ENCODE peak calls at places on chromosome 22, in ten cellular contexts. One of them, this sample, is unnamed.

GRCh38 chr22:20550851-20551744 is 43.7 kb downstream of the MED15 start:
- DNase-seq in substantia nigra: no peak
- DNase-seq in fibroblast of the conjunctiva: no peak
- DNase-seq in NCI-H1694: no peak
- DNase-seq in T1000: no peak
- DNase-seq in A549: no peak
- DNase-seq in stimulated activated CD8-positive, alpha-beta memory T cell treated with anti-CD3 and anti-CD28 coated beads, Interleukin-4, amount 100 ng/mL, for 1 hour: no peak
- DNase-seq in skeletal muscle cell: no peak
- DNase-seq in IMR-90: peak; percentile 78
- DNase-seq in HFF-Myc: no peak
- DNase-seq in this sample: peak; percentile 58

GRCh38 chr22:20951932-20952380 is 15.1 kb upstream of the AIFM3 start:
- DNase-seq in stimulated activated CD8-positive, alpha-beta memory T cell treated with anti-CD3 and anti-CD28 coated beads, Interleukin-4, amount 100 ng/mL, for 1 hour: no peak
- DNase-seq in T1000: no peak
- DNase-seq in substantia nigra: no peak
- DNase-seq in NCI-H1694: no peak
- DNase-seq in fibroblast of the conjunctiva: no peak
- DNase-seq in A549: no peak
- DNase-seq in HFF-Myc: no peak
- DNase-seq in IMR-90: no peak
- DNase-seq in skeletal muscle cell: no peak
- DNase-seq in this sample: no peak

GRCh38 chr22:30943368-30943767 is 25.2 kb downstream of the MORC2 start:
- DNase-seq in IMR-90: no peak
- DNase-seq in A549: no peak
- DNase-seq in HFF-Myc: no peak
- DNase-seq in T1000: no peak
- DNase-seq in NCI-H1694: no peak
- DNase-seq in skeletal muscle cell: no peak
- DNase-seq in substantia nigra: no peak
- DNase-seq in fibroblast of the conjunctiva: no peak
- DNase-seq in stimulated activated CD8-positive, alpha-beta memory T cell treated with anti-CD3 and anti-CD28 coated beads, Interleukin-4, amount 100 ng/mL, for 1 hour: peak; percentile 22
- DNase-seq in this sample: no peak

GRCh38 chr22:49155809-49156580 is 671.7 kb downstream of the BRD1 start:
- DNase-seq in substantia nigra: no peak
- DNase-seq in NCI-H1694: no peak
- DNase-seq in IMR-90: no peak
- DNase-seq in stimulated activated CD8-positive, alpha-beta memory T cell treated with anti-CD3 and anti-CD28 coated beads, Interleukin-4, amount 100 ng/mL, for 1 hour: no peak
- DNase-seq in T1000: no peak
- DNase-seq in HFF-Myc: no peak
- DNase-seq in A549: no peak
- DNase-seq in skeletal muscle cell: no peak
- DNase-seq in fibroblast of the conjunctiva: no peak
- DNase-seq in this sample: no peak

GRCh38 chr22:48703265-48703941 is 1124.3 kb downstream of the BRD1 start:
- DNase-seq in substantia nigra: no peak
- DNase-seq in fibroblast of the conjunctiva: no peak
- DNase-seq in T1000: no peak
- DNase-seq in HFF-Myc: no peak
- DNase-seq in stimulated activated CD8-positive, alpha-beta memory T cell treated with anti-CD3 and anti-CD28 coated beads, Interleukin-4, amount 100 ng/mL, for 1 hour: no peak
- DNase-seq in A549: no peak
- DNase-seq in skeletal muscle cell: no peak
- DNase-seq in IMR-90: no peak
- DNase-seq in NCI-H1694: no peak
- DNase-seq in this sample: no peak

GRCh38 chr22:37488337-37489135 is 2.4 kb upstream of the MFNG start:
- DNase-seq in A549: no peak
- DNase-seq in IMR-90: no peak
- DNase-seq in HFF-Myc: no peak
- DNase-seq in skeletal muscle cell: no peak
- DNase-seq in T1000: no peak
- DNase-seq in stimulated activated CD8-positive, alpha-beta memory T cell treated with anti-CD3 and anti-CD28 coated beads, Interleukin-4, amount 100 ng/mL, for 1 hour: no peak
- DNase-seq in NCI-H1694: no peak
- DNase-seq in fibroblast of the conjunctiva: no peak
- DNase-seq in substantia nigra: no peak
- DNase-seq in this sample: no peak

GRCh38 chr22:44668886-44669724 is 32.9 kb upstream of the PRR5 start:
- DNase-seq in NCI-H1694: no peak
- DNase-seq in stimulated activated CD8-positive, alpha-beta memory T cell treated with anti-CD3 and anti-CD28 coated beads, Interleukin-4, amount 100 ng/mL, for 1 hour: no peak
- DNase-seq in skeletal muscle cell: no peak
- DNase-seq in fibroblast of the conjunctiva: no peak
- DNase-seq in substantia nigra: no peak
- DNase-seq in T1000: no peak
- DNase-seq in A549: no peak
- DNase-seq in HFF-Myc: no peak
- DNase-seq in IMR-90: no peak
- DNase-seq in this sample: no peak

GRCh38 chr22:47539374-47539773 is 776.9 kb downstream of the TBC1D22A start:
- DNase-seq in skeletal muscle cell: no peak
- DNase-seq in A549: no peak
- DNase-seq in stimulated activated CD8-positive, alpha-beta memory T cell treated with anti-CD3 and anti-CD28 coated beads, Interleukin-4, amount 100 ng/mL, for 1 hour: no peak
- DNase-seq in T1000: no peak
- DNase-seq in fibroblast of the conjunctiva: no peak
- DNase-seq in NCI-H1694: no peak
- DNase-seq in substantia nigra: no peak
- DNase-seq in HFF-Myc: no peak
- DNase-seq in IMR-90: no peak
- DNase-seq in this sample: no peak

GRCh38 chr22:37968452-37969251 is 15.2 kb downstream of the POLR2F start:
- DNase-seq in T1000: no peak
- DNase-seq in HFF-Myc: no peak
- DNase-seq in stimulated activated CD8-positive, alpha-beta memory T cell treated with anti-CD3 and anti-CD28 coated beads, Interleukin-4, amount 100 ng/mL, for 1 hour: no peak
- DNase-seq in substantia nigra: no peak
- DNase-seq in IMR-90: no peak
- DNase-seq in NCI-H1694: no peak
- DNase-seq in skeletal muscle cell: no peak
- DNase-seq in A549: no peak
- DNase-seq in fibroblast of the conjunctiva: no peak
- DNase-seq in this sample: peak; percentile 93

GRCh38 chr22:45881524-45881875 is 95.5 kb downstream of the WNT7B start:
- DNase-seq in IMR-90: no peak
- DNase-seq in fibroblast of the conjunctiva: no peak
- DNase-seq in A549: no peak
- DNase-seq in stimulated activated CD8-positive, alpha-beta memory T cell treated with anti-CD3 and anti-CD28 coated beads, Interleukin-4, amount 100 ng/mL, for 1 hour: no peak
- DNase-seq in NCI-H1694: no peak
- DNase-seq in skeletal muscle cell: no peak
- DNase-seq in T1000: no peak
- DNase-seq in substantia nigra: no peak
- DNase-seq in HFF-Myc: no peak
- DNase-seq in this sample: no peak

GRCh38 chr22:47176573-47177333 is 414.3 kb downstream of the TBC1D22A start:
- DNase-seq in stimulated activated CD8-positive, alpha-beta memory T cell treated with anti-CD3 and anti-CD28 coated beads, Interleukin-4, amount 100 ng/mL, for 1 hour: no peak
- DNase-seq in fibroblast of the conjunctiva: no peak
- DNase-seq in NCI-H1694: no peak
- DNase-seq in A549: no peak
- DNase-seq in IMR-90: no peak
- DNase-seq in skeletal muscle cell: no peak
- DNase-seq in T1000: no peak
- DNase-seq in substantia nigra: no peak
- DNase-seq in HFF-Myc: no peak
- DNase-seq in this sample: no peak

GRCh38 chr22:19576460-19577421 is 52.5 kb upstream of the CLDN5 start:
- DNase-seq in A549: no peak
- DNase-seq in IMR-90: peak; percentile 69
- DNase-seq in substantia nigra: no peak
- DNase-seq in NCI-H1694: no peak
- DNase-seq in stimulated activated CD8-positive, alpha-beta memory T cell treated with anti-CD3 and anti-CD28 coated beads, Interleukin-4, amount 100 ng/mL, for 1 hour: peak; percentile 16
- DNase-seq in T1000: no peak
- DNase-seq in fibroblast of the conjunctiva: no peak
- DNase-seq in skeletal muscle cell: no peak
- DNase-seq in HFF-Myc: no peak
- DNase-seq in this sample: no peak

GRCh38 chr22:49717322-49717919 is 110.3 kb downstream of the BRD1 start:
- DNase-seq in HFF-Myc: no peak
- DNase-seq in A549: no peak
- DNase-seq in T1000: no peak
- DNase-seq in skeletal muscle cell: no peak
- DNase-seq in IMR-90: no peak
- DNase-seq in fibroblast of the conjunctiva: no peak
- DNase-seq in substantia nigra: no peak
- DNase-seq in NCI-H1694: no peak
- DNase-seq in stimulated activated CD8-positive, alpha-beta memory T cell treated with anti-CD3 and anti-CD28 coated beads, Interleukin-4, amount 100 ng/mL, for 1 hour: no peak
- DNase-seq in this sample: no peak

GRCh38 chr22:40401532-40401931 is 31.1 kb downstream of the SGSM3 start:
- DNase-seq in HFF-Myc: no peak
- DNase-seq in NCI-H1694: no peak
- DNase-seq in fibroblast of the conjunctiva: no peak
- DNase-seq in T1000: no peak
- DNase-seq in skeletal muscle cell: no peak
- DNase-seq in substantia nigra: no peak
- DNase-seq in IMR-90: no peak
- DNase-seq in A549: no peak
- DNase-seq in stimulated activated CD8-positive, alpha-beta memory T cell treated with anti-CD3 and anti-CD28 coated beads, Interleukin-4, amount 100 ng/mL, for 1 hour: peak; percentile 21
- DNase-seq in this sample: no peak

GRCh38 chr22:42959472-42960145 is 55.3 kb downstream of the PACSIN2 start:
- DNase-seq in IMR-90: peak; percentile 88
- DNase-seq in stimulated activated CD8-positive, alpha-beta memory T cell treated with anti-CD3 and anti-CD28 coated beads, Interleukin-4, amount 100 ng/mL, for 1 hour: no peak
- DNase-seq in skeletal muscle cell: peak; percentile 76
- DNase-seq in T1000: no peak
- DNase-seq in NCI-H1694: no peak
- DNase-seq in fibroblast of the conjunctiva: peak; percentile 62
- DNase-seq in HFF-Myc: no peak
- DNase-seq in A549: peak; percentile 43
- DNase-seq in substantia nigra: no peak
- DNase-seq in this sample: no peak

GRCh38 chr22:18076060-18076497 is 1.7 kb upstream of the PEX26 start:
- DNase-seq in skeletal muscle cell: peak; percentile 63
- DNase-seq in HFF-Myc: peak; percentile 83
- DNase-seq in stimulated activated CD8-positive, alpha-beta memory T cell treated with anti-CD3 and anti-CD28 coated beads, Interleukin-4, amount 100 ng/mL, for 1 hour: no peak
- DNase-seq in fibroblast of the conjunctiva: peak; percentile 77
- DNase-seq in NCI-H1694: peak; percentile 84
- DNase-seq in IMR-90: peak; percentile 91
- DNase-seq in T1000: peak; percentile 61
- DNase-seq in A549: peak; percentile 48
- DNase-seq in substantia nigra: no peak
- DNase-seq in this sample: peak; percentile 94

GRCh38 chr22:46946383-46946965 is 184.0 kb downstream of the TBC1D22A start:
- DNase-seq in substantia nigra: no peak
- DNase-seq in T1000: no peak
- DNase-seq in fibroblast of the conjunctiva: no peak
- DNase-seq in NCI-H1694: no peak
- DNase-seq in HFF-Myc: no peak
- DNase-seq in skeletal muscle cell: no peak
- DNase-seq in IMR-90: no peak
- DNase-seq in A549: no peak
- DNase-seq in stimulated activated CD8-positive, alpha-beta memory T cell treated with anti-CD3 and anti-CD28 coated beads, Interleukin-4, amount 100 ng/mL, for 1 hour: no peak
- DNase-seq in this sample: no peak

GRCh38 chr22:48883211-48883960 is 944.3 kb downstream of the BRD1 start:
- DNase-seq in substantia nigra: no peak
- DNase-seq in fibroblast of the conjunctiva: no peak
- DNase-seq in A549: no peak
- DNase-seq in T1000: no peak
- DNase-seq in IMR-90: no peak
- DNase-seq in stimulated activated CD8-positive, alpha-beta memory T cell treated with anti-CD3 and anti-CD28 coated beads, Interleukin-4, amount 100 ng/mL, for 1 hour: no peak
- DNase-seq in HFF-Myc: no peak
- DNase-seq in NCI-H1694: no peak
- DNase-seq in skeletal muscle cell: no peak
- DNase-seq in this sample: no peak

GRCh38 chr22:39209756-39210155 is 35.0 kb downstream of the PDGFB start:
- DNase-seq in NCI-H1694: no peak
- DNase-seq in skeletal muscle cell: no peak
- DNase-seq in HFF-Myc: no peak
- DNase-seq in IMR-90: no peak
- DNase-seq in stimulated activated CD8-positive, alpha-beta memory T cell treated with anti-CD3 and anti-CD28 coated beads, Interleukin-4, amount 100 ng/mL, for 1 hour: no peak
- DNase-seq in A549: no peak
- DNase-seq in substantia nigra: no peak
- DNase-seq in T1000: no peak
- DNase-seq in fibroblast of the conjunctiva: no peak
- DNase-seq in this sample: no peak

GRCh38 chr22:44193537-44193896 is 12.8 kb downstream of the PARVG start:
- DNase-seq in substantia nigra: no peak
- DNase-seq in IMR-90: no peak
- DNase-seq in T1000: no peak
- DNase-seq in skeletal muscle cell: no peak
- DNase-seq in NCI-H1694: peak; percentile 45
- DNase-seq in HFF-Myc: no peak
- DNase-seq in fibroblast of the conjunctiva: no peak
- DNase-seq in stimulated activated CD8-positive, alpha-beta memory T cell treated with anti-CD3 and anti-CD28 coated beads, Interleukin-4, amount 100 ng/mL, for 1 hour: no peak
- DNase-seq in A549: no peak
- DNase-seq in this sample: no peak

GRCh38 chr22:19287889-19288288 is 3.6 kb downstream of the CLTCL1 start:
- DNase-seq in substantia nigra: no peak
- DNase-seq in stimulated activated CD8-positive, alpha-beta memory T cell treated with anti-CD3 and anti-CD28 coated beads, Interleukin-4, amount 100 ng/mL, for 1 hour: no peak
- DNase-seq in IMR-90: peak; percentile 86
- DNase-seq in A549: no peak
- DNase-seq in HFF-Myc: no peak
- DNase-seq in fibroblast of the conjunctiva: peak; percentile 71
- DNase-seq in skeletal muscle cell: peak; percentile 65
- DNase-seq in T1000: peak; percentile 3
- DNase-seq in NCI-H1694: no peak
- DNase-seq in this sample: no peak

GRCh38 chr22:30802202-30803166 is 107.8 kb downstream of the OSBP2 start:
- DNase-seq in IMR-90: peak; percentile 90
- DNase-seq in substantia nigra: peak; percentile 33
- DNase-seq in fibroblast of the conjunctiva: peak; percentile 79
- DNase-seq in HFF-Myc: peak; percentile 27
- DNase-seq in skeletal muscle cell: peak; percentile 78
- DNase-seq in stimulated activated CD8-positive, alpha-beta memory T cell treated with anti-CD3 and anti-CD28 coated beads, Interleukin-4, amount 100 ng/mL, for 1 hour: no peak
- DNase-seq in NCI-H1694: no peak
- DNase-seq in A549: peak; percentile 46
- DNase-seq in T1000: peak; percentile 83
- DNase-seq in this sample: peak; percentile 80

GRCh38 chr22:40203568-40203967 is 25.8 kb downstream of the TNRC6B start:
- DNase-seq in stimulated activated CD8-positive, alpha-beta memory T cell treated with anti-CD3 and anti-CD28 coated beads, Interleukin-4, amount 100 ng/mL, for 1 hour: no peak
- DNase-seq in A549: no peak
- DNase-seq in fibroblast of the conjunctiva: no peak
- DNase-seq in NCI-H1694: no peak
- DNase-seq in substantia nigra: no peak
- DNase-seq in T1000: no peak
- DNase-seq in skeletal muscle cell: no peak
- DNase-seq in IMR-90: peak; percentile 38
- DNase-seq in HFF-Myc: no peak
- DNase-seq in this sample: no peak

GRCh38 chr22:42902875-42903510 is 45.9 kb upstream of the ARFGAP3 start:
- DNase-seq in skeletal muscle cell: peak; percentile 56
- DNase-seq in NCI-H1694: no peak
- DNase-seq in A549: no peak
- DNase-seq in stimulated activated CD8-positive, alpha-beta memory T cell treated with anti-CD3 and anti-CD28 coated beads, Interleukin-4, amount 100 ng/mL, for 1 hour: no peak
- DNase-seq in IMR-90: peak; percentile 87
- DNase-seq in substantia nigra: no peak
- DNase-seq in T1000: no peak
- DNase-seq in fibroblast of the conjunctiva: no peak
- DNase-seq in HFF-Myc: no peak
- DNase-seq in this sample: no peak

GRCh38 chr22:50733521-50734342 is 4.3 kb upstream of the ACR start:
- DNase-seq in IMR-90: peak; percentile 59
- DNase-seq in skeletal muscle cell: no peak
- DNase-seq in substantia nigra: peak; percentile 30
- DNase-seq in HFF-Myc: no peak
- DNase-seq in stimulated activated CD8-positive, alpha-beta memory T cell treated with anti-CD3 and anti-CD28 coated beads, Interleukin-4, amount 100 ng/mL, for 1 hour: no peak
- DNase-seq in A549: no peak
- DNase-seq in T1000: no peak
- DNase-seq in fibroblast of the conjunctiva: peak; percentile 8
- DNase-seq in NCI-H1694: no peak
- DNase-seq in this sample: peak; percentile 86